ENCODE peak calls at places on chromosomes 3 and 15, in ten cellular contexts. B is fibroblast of lung; I is kidney; Z is GF-D8; R is activated naive CD4-positive, alpha-beta T cell treated with anti-CD3 and anti-CD28 coated beads for 36 hours; W is NCI-H446 treated with DMSO at 0.1 percent for 48 hours; O is endothelial cell; H is NCI-H748 treated with DMSO at 0.1 percent for 48 hours; F is HCT116; U is PC-9. M is an unnamed sample.

GRCh38 chr3:55269636-55270035 is 217.5 kb downstream of the WNT5A start:
- DNase-seq in W (no peak), O (no peak), I (no peak), R (no peak), Z (no peak), U (no peak), F (no peak), H (no peak), B (no peak), M (no peak)

GRCh38 chr3:125300416-125300815 is 74.7 kb downstream of the ZNF148 start:
- DNase-seq in I (no peak), U (peak; percentile 36), R (no peak), H (no peak), B (peak; percentile 78), O (no peak), W (no peak), Z (no peak), F (no peak), M (no peak)

GRCh38 chr3:99965681-99966408 is 148.2 kb downstream of the CMSS1 start:
- DNase-seq in I (no peak), R (no peak), F (no peak), U (no peak), W (no peak), O (no peak), H (no peak), Z (no peak), B (no peak), M (no peak)

GRCh38 chr3:86785381-86785780 is 205.6 kb downstream of the VGLL3 start:
- DNase-seq in Z (no peak), B (peak; percentile 48), U (no peak), W (no peak), H (no peak), O (no peak), R (no peak), F (no peak), I (no peak), M (no peak)

GRCh38 chr3:99960941-99961340 is 143.3 kb downstream of the CMSS1 start:
- DNase-seq in U (no peak), B (no peak), F (no peak), O (no peak), Z (no peak), I (no peak), W (no peak), R (no peak), H (no peak), M (no peak)

GRCh38 chr15:45583731-45584639 is 3.2 kb upstream of the BLOC1S6 start:
- DNase-seq in O (no peak), F (no peak), Z (no peak), U (no peak), I (no peak), W (no peak), B (no peak), H (no peak), R (peak; percentile 41), M (no peak)

GRCh38 chr15:63493451-63493850 is 10.9 kb upstream of the USP3 start:
- DNase-seq in U (no peak), B (no peak), W (no peak), O (no peak), I (no peak), R (no peak), H (no peak), Z (no peak), F (no peak), M (no peak)

GRCh38 chr15:75578948-75579908 is at the start of gene PTPN9:
- DNase-seq in F (peak; percentile 23), W (peak; percentile 25), Z (peak; percentile 39), B (peak; percentile 81), R (peak; percentile 76), I (peak; percentile 94), O (peak; percentile 82), H (peak; percentile 58), U (no peak), M (peak; percentile 93)

GRCh38 chr3:18135083-18135814 is 289.9 kb downstream of the SATB1 start:
- DNase-seq in F (no peak), B (peak; percentile 39), W (no peak), U (no peak), O (no peak), I (no peak), R (no peak), Z (no peak), H (no peak), M (no peak)

GRCh38 chr3:134359121-134360010 is 14.9 kb downstream of the AMOTL2 start:
- DNase-seq in W (no peak), R (no peak), F (no peak), I (no peak), B (no peak), H (no peak), O (no peak), Z (no peak), U (peak; percentile 31), M (no peak)

GRCh38 chr15:68440136-68440535 is 8.2 kb upstream of the ITGA11 start:
- DNase-seq in U (no peak), W (no peak), H (no peak), Z (no peak), I (peak; percentile 8), F (no peak), B (no peak), O (no peak), R (no peak), M (no peak)

GRCh38 chr3:65814883-65815578 is 223.7 kb downstream of the MAGI1 start:
- DNase-seq in R (no peak), H (no peak), F (no peak), O (no peak), B (no peak), U (no peak), W (no peak), Z (no peak), I (no peak), M (no peak)

GRCh38 chr15:68275165-68275746 is 2.3 kb upstream of the FEM1B start:
- DNase-seq in O (no peak), B (no peak), F (no peak), I (no peak), R (no peak), W (no peak), H (no peak), U (peak; percentile 93), Z (no peak), M (no peak)

GRCh38 chr3:11172136-11172670 is 17.9 kb downstream of the HRH1 start:
- DNase-seq in I (no peak), B (peak; percentile 21), U (no peak), H (no peak), Z (no peak), O (no peak), R (no peak), F (no peak), W (no peak), M (no peak)

GRCh38 chr15:89096664-89097063 is 8.4 kb downstream of the ABHD2 start:
- DNase-seq in R (no peak), Z (no peak), U (no peak), F (no peak), B (no peak), O (no peak), I (no peak), H (no peak), W (no peak), M (no peak)

GRCh38 chr3:195028877-195029606 is 241.9 kb downstream of the XXYLT1 start:
- DNase-seq in B (peak; percentile 2), H (no peak), U (no peak), O (no peak), W (no peak), Z (no peak), F (no peak), I (no peak), R (no peak), M (no peak)

GRCh38 chr15:48954538-48954937 is 9.2 kb downstream of the SHC4 start:
- DNase-seq in B (peak; percentile 67), R (no peak), F (no peak), H (no peak), Z (no peak), I (no peak), O (no peak), U (no peak), W (no peak), M (no peak)

GRCh38 chr3:102165367-102165766 is 269.4 kb upstream of the ZPLD1 start:
- DNase-seq in O (no peak), W (no peak), R (no peak), U (peak; percentile 67), I (no peak), B (peak; percentile 91), H (no peak), Z (no peak), F (no peak), M (no peak)

GRCh38 chr3:38002291-38002876 is 11.8 kb downstream of the VILL start:
- DNase-seq in Z (no peak), W (no peak), B (no peak), U (no peak), O (no peak), H (no peak), R (no peak), F (no peak), I (peak; percentile 59), M (no peak)

GRCh38 chr3:13886593-13887129 is 6.8 kb upstream of the WNT7A start:
- DNase-seq in B (no peak), U (no peak), O (no peak), W (no peak), Z (no peak), I (no peak), R (no peak), F (no peak), H (no peak), M (no peak)

GRCh38 chr15:82314769-82315518 is 34.3 kb downstream of the GOLGA6L10 start:
- DNase-seq in I (no peak), F (no peak), B (no peak), O (no peak), U (no peak), R (no peak), Z (no peak), H (no peak), W (no peak), M (no peak)

GRCh38 chr3:62500556-62501294 is 127.4 kb upstream of the FEZF2 start:
- DNase-seq in H (no peak), I (no peak), U (no peak), W (no peak), R (no peak), B (no peak), F (no peak), O (no peak), Z (no peak), M (no peak)

GRCh38 chr15:85763557-85764303 is 31.0 kb downstream of the KLHL25 start:
- DNase-seq in U (no peak), F (no peak), W (no peak), I (no peak), O (no peak), B (no peak), H (no peak), R (no peak), Z (no peak), M (no peak)

GRCh38 chr3:10281951-10282350 is 10.8 kb downstream of the GHRL start:
- DNase-seq in H (no peak), O (no peak), U (no peak), R (no peak), Z (no peak), W (no peak), F (no peak), I (no peak), B (peak; percentile 66), M (no peak)

GRCh38 chr3:17023006-17023664 is 138.4 kb downstream of the PLCL2 start:
- DNase-seq in Z (no peak), U (no peak), O (no peak), R (peak; percentile 82), I (no peak), B (peak; percentile 26), F (no peak), W (no peak), H (no peak), M (no peak)

GRCh38 chr3:107421170-107421792 is 44.0 kb downstream of the CCDC54 start:
- DNase-seq in B (peak; percentile 63), R (peak; percentile 25), U (peak; percentile 76), I (no peak), O (no peak), F (peak; percentile 67), W (peak; percentile 46), H (peak; percentile 18), Z (peak; percentile 12), M (no peak)

GRCh38 chr15:90178468-90179435 is 22.4 kb upstream of the SEMA4B start:
- DNase-seq in B (no peak), Z (no peak), W (no peak), R (no peak), H (no peak), U (no peak), I (peak; percentile 13), F (no peak), O (no peak), M (no peak)

GRCh38 chr3:10770547-10770946 is 45.5 kb upstream of the SLC6A11 start:
- DNase-seq in W (no peak), Z (no peak), I (no peak), F (no peak), R (no peak), H (no peak), O (no peak), U (no peak), B (no peak), M (no peak)